ENCODE peak calls at places on chromosome 21, in six cellular contexts. N is colonic mucosa, M is sigmoid colon, B is transverse colon, W is fibroblast of lung, Q is right lobe of liver. G is an unnamed sample. For H3K27me3, the result is how much of the 10 kb centered on the place peaks cover.

GRCh38 chr21:25578070-25578961 is 29.0 kb downstream of the MRPL39 start:
- DNase-seq in N (no peak), M (no peak), B (no peak), W (no peak), Q (no peak), G (no peak)

GRCh38 chr21:42096593-42096992 is 25.5 kb downstream of the UMODL1 start:
- DNase-seq in N (no peak), M (no peak), B (no peak), W (no peak), Q (no peak), G (no peak)

GRCh38 chr21:39385299-39386145 is 36.6 kb upstream of the HMGN1 start:
- DNase-seq in N (peak), M (peak), B (peak), W (peak), Q (peak), G (peak)

GRCh38 chr21:26814374-26814773 is 30.8 kb downstream of the ADAMTS1 start:
- DNase-seq in N (no peak), M (no peak), B (no peak), W (peak), Q (no peak), G (no peak)

GRCh38 chr21:41839387-41840000 is 39.6 kb downstream of the PRDM15 start:
- DNase-seq in N (no peak), M (peak), B (no peak), W (no peak), Q (no peak), G (no peak)

GRCh38 chr21:16069713-16070112 is 339.9 kb downstream of the USP25 start:
- DNase-seq in N (no peak), M (no peak), B (no peak), W (no peak), Q (no peak), G (no peak)

GRCh38 chr21:27320868-27321267 is 354.0 kb upstream of the ADAMTS5 start:
- DNase-seq in N (no peak), M (no peak), B (no peak), W (no peak), Q (no peak), G (no peak)

GRCh38 chr21:43716376-43717165 is 2.4 kb upstream of the PDXK start:
- DNase-seq in N (no peak), M (no peak), B (peak), W (no peak), Q (no peak), G (no peak)

GRCh38 chr21:34536820-34537219 is 24.8 kb upstream of the KCNE1 start:
- DNase-seq in N (no peak), M (no peak), B (no peak), W (no peak), Q (no peak), G (no peak)

GRCh38 chr21:38487906-38488639 is 10.2 kb downstream of the ERG start:
- DNase-seq in N (peak), M (no peak), B (no peak), W (no peak), Q (no peak), G (no peak)

GRCh38 chr21:24025101-24025500 is 1582.2 kb downstream of the MRPL39 start:
- DNase-seq in N (no peak), M (no peak), B (no peak), W (no peak), Q (no peak), G (no peak)

DNA sequence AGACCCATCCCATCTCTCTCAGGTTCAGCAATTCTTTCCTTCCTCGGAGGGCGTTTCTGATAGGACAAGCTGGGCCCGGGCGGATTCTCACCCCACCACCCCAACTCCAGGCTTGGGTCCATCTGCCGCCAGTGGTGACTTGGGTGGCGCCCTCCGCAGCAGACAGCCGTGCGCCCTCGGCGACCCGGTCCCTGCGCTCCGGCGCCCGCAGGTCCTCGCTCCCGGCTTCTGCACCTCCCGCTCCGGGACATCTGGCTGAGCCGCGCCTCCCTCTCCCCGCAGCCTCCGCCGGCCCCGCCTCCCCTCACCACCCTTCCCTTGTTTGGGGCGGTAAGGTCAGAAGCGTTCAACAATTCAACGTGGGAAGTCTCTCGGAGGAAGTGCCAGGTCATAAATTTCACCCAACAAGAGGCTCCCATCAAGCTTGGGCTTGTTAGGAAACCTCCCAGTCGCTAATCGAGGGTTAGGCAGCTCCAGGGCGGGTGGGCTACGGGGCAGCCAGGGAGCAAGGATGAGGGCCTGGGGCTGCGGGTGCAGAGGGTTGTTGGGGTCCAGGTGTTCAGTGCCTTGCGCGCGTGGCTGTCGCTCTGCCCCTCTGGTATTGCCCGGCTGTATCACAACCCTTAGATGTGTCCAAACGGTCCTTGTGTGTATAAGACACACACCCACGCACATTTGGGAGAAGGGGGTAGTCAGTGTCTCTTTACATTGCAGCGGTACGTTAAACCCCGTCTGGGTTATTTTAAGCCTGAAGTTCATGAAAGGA is 39.8 kb downstream of the OLIG1 start:
- DNase-seq in N (no peak), M (peak), B (no peak), W (no peak), Q (no peak), G (no peak)
- H3K27me3 ChIP-seq in N (under half), M (under half), B (half or more), W (half or more), Q (under half), G (half or more)

DNA sequence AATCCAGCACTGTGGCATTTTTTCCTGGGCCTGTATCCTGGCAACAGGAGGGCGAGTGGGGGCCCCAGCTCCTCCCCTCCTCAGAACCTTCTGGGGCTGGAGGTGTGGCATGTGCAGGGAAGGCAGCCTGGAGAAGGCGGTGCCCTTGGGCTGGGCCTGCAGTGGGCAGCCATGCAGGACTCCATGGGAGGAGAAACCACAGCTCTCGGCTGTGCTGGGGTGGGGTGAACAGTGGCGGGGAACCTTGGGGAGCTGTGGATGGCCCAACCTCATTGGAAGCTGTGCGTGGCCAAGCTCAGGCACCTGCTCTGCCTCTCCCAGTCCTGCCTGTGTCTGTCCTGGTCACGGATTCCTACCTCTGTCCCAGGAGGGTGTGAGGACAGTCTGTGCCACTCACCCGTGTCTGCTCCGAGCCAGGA is 15.7 kb downstream of the COL18A1 start:
- DNase-seq in N (no peak), M (peak), B (no peak), W (no peak), Q (peak), G (no peak)
- H3K27me3 ChIP-seq in N (under half), M (under half), B (under half), W (under half), Q (under half), G (under half)

GRCh38 chr21:32392880-32393676 is at the start of gene URB1:
- DNase-seq in N (peak), M (peak), B (peak), W (peak), Q (peak), G (peak)
- H3K27me3 ChIP-seq in N (under half), M (under half), B (under half), W (under half), Q (under half), G (under half)

GRCh38 chr21:33022828-33023573 is 2.7 kb upstream of the OLIG2 start:
- DNase-seq in N (no peak), M (no peak), B (no peak), W (no peak), Q (no peak), G (no peak)

GRCh38 chr21:33023574-33024277 is 2.0 kb upstream of the OLIG2 start:
- DNase-seq in N (no peak), M (no peak), B (no peak), W (no peak), Q (no peak), G (no peak)

GRCh38 chr21:33021667-33022066 is 4.1 kb upstream of the OLIG2 start:
- DNase-seq in N (no peak), M (no peak), B (no peak), W (no peak), Q (no peak), G (no peak)

GRCh38 chr21:33021150-33021549 is 4.6 kb upstream of the OLIG2 start:
- DNase-seq in N (no peak), M (no peak), B (no peak), W (no peak), Q (no peak), G (no peak)

DNA sequence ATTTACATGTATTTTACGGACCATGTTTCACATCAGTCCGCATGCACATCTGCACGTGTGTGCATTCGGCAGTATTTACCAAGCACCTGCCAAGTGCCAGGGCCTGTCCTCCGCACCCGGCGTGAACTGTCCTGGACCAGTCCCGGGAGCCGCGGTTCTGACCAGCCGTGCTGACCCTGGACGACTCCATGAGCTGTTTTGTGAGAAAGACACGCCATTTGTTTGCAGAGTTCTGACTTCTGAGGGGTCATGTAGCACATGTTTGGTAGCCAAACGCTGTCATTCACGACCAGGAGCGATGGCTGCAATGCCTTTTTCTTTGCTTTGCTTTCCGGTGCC is 3.3 kb upstream of the OLIG2 start:
- DNase-seq in N (no peak), M (no peak), B (no peak), W (no peak), Q (no peak), G (no peak)
- H3K27me3 ChIP-seq in N (half or more), M (half or more), B (half or more), W (half or more), Q (half or more), G (half or more)

DNA sequence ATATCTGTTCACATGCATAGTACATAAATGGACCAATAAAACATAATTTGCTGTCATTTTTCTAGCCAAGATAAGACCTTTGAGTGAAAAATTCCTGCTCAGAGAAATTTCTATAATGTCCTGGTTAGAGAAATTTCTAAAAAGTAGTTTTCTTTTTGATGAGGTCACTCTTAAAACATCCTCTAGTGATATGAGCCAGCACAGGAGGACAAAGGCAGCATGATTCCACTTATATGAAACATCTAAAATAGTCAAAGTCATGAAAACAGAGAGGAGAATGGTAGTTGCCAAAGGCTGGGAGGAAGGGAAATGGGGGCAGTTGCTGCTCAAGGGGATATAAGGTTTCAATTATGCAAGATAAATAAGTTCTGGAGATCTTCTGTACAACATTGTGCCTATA is 239.4 kb downstream of the BACH1 start:
- DNase-seq in N (no peak), M (no peak), B (no peak), W (peak), Q (no peak), G (no peak)
- H3K27me3 ChIP-seq in N (under half), M (under half), B (under half), W (under half), Q (under half), G (under half)

GRCh38 chr21:29018540-29018939 is 609 bp downstream of the RWDD2B start:
- DNase-seq in N (no peak), M (no peak), B (no peak), W (peak), Q (no peak), G (no peak)

GRCh38 chr21:29024474-29025327 is at the start of gene USP16:
- DNase-seq in N (peak), M (peak), B (peak), W (peak), Q (peak), G (peak)

GRCh38 chr21:29025328-29025713 is 853 bp downstream of the USP16 start:
- DNase-seq in N (no peak), M (no peak), B (no peak), W (no peak), Q (no peak), G (no peak)

GRCh38 chr21:29017639-29018237 is 1.4 kb downstream of the RWDD2B start:
- DNase-seq in N (no peak), M (no peak), B (no peak), W (no peak), Q (no peak), G (no peak)

GRCh38 chr21:29022141-29022540 is 2.3 kb upstream of the USP16 start:
- DNase-seq in N (no peak), M (no peak), B (no peak), W (no peak), Q (no peak), G (no peak)
- H3K27me3 ChIP-seq in N (under half), M (under half), B (under half), W (under half), Q (under half), G (under half)

GRCh38 chr21:36914244-36915013 is 52.0 kb downstream of the HLCS start:
- DNase-seq in N (no peak), M (no peak), B (no peak), W (no peak), Q (no peak), G (no peak)

GRCh38 chr21:36915014-36915700 is 51.3 kb downstream of the HLCS start:
- DNase-seq in N (no peak), M (no peak), B (no peak), W (no peak), Q (no peak), G (no peak)

GRCh38 chr21:36910581-36911307 is 55.7 kb downstream of the HLCS start:
- DNase-seq in N (no peak), M (no peak), B (no peak), W (peak), Q (no peak), G (no peak)

GRCh38 chr21:36915701-36916075 is 50.8 kb downstream of the HLCS start:
- DNase-seq in N (no peak), M (no peak), B (no peak), W (no peak), Q (no peak), G (no peak)

GRCh38 chr21:36913247-36914169 is 53.0 kb downstream of the HLCS start:
- DNase-seq in N (no peak), M (no peak), B (no peak), W (no peak), Q (no peak), G (no peak)
- H3K27me3 ChIP-seq in N (under half), M (under half), B (under half), W (under half), Q (under half), G (under half)

G was measured in left ventricle myocardium inferior.